ENCODE peak calls at places on chromosome 18, in nine cellular contexts. N is HTR-8/SVneo; L is activated CD4-positive, alpha-beta T cell treated with anti-CD3 and anti-CD28 coated beads, Interleukin-2, amount 50 U/mL, for 4 hours; I is effector CD8-positive, alpha-beta T cell; D is naive thymus-derived CD8-positive, alpha-beta T cell; B is OCI-LY7; Z is lower lobe of right lung; C is AG08396; F is tibial artery. W is an unnamed sample.

GRCh38 chr18:22034276-22034675 is 135.1 kb upstream of the GATA6 start:
- DNase-seq in N (no peak), L (no peak), I (no peak), D (no peak), B (no peak), Z (no peak), C (no peak), F (no peak), W (no peak)

GRCh38 chr18:9048808-9049494 is 53.5 kb upstream of the NDUFV2 start:
- DNase-seq in N (no peak), L (no peak), I (no peak), D (no peak), B (no peak), Z (no peak), C (no peak), F (no peak), W (no peak)

GRCh38 chr18:21439453-21439852 is 161.1 kb downstream of the ESCO1 start:
- DNase-seq in N (peak), L (no peak), I (no peak), D (no peak), B (no peak), Z (no peak), C (peak), F (no peak), W (no peak)

GRCh38 chr18:34990571-34990970 is 50.6 kb upstream of the MAPRE2 start:
- DNase-seq in N (no peak), L (no peak), I (no peak), D (no peak), B (no peak), Z (no peak), C (no peak), F (peak), W (peak)

GRCh38 chr18:48828713-48829442 is 121.9 kb downstream of the SMAD7 start:
- DNase-seq in N (no peak), L (no peak), I (no peak), D (no peak), B (no peak), Z (peak), C (no peak), F (peak), W (peak)

GRCh38 chr18:61901334-61901986 is 8.7 kb upstream of the RNF152 start:
- DNase-seq in N (no peak), L (peak), I (peak), D (no peak), B (peak), Z (no peak), C (peak), F (peak), W (no peak)

GRCh38 chr18:70419526-70419925 is 130.7 kb downstream of the SOCS6 start:
- DNase-seq in N (no peak), L (no peak), I (no peak), D (no peak), B (no peak), Z (no peak), C (no peak), F (no peak), W (no peak)

GRCh38 chr18:5600376-5601071 is 56.7 kb upstream of the EPB41L3 start:
- DNase-seq in N (peak), L (no peak), I (no peak), D (no peak), B (peak), Z (no peak), C (no peak), F (no peak), W (no peak)

GRCh38 chr18:39414009-39414700 is 1848.6 kb upstream of the CELF4 start:
- DNase-seq in N (peak), L (no peak), I (no peak), D (no peak), B (no peak), Z (no peak), C (no peak), F (no peak), W (no peak)

W was measured in psoas muscle.